ENCODE peak calls at places on chromosomes 13 and 19, in eight cellular contexts. One of them, this sample, is unnamed.

GRCh38 chr19:30419581-30420180 is 47.5 kb downstream of the ZNF536 start:
- DNase-seq in T-cell: no peak
- DNase-seq in Right ventricle myocardium superior: no peak
- DNase-seq in A172: no peak
- DNase-seq in IMR-90: no peak
- DNase-seq in breast epithelium: no peak
- DNase-seq in choroid plexus epithelial cell: no peak
- DNase-seq in stimulated activated CD4-positive, alpha-beta T cell treated with anti-CD3 and anti-CD28 coated beads, Interleukin-2, amount 100 ng/mL, for 4 hours: no peak
- DNase-seq in this sample: peak

GRCh38 chr13:45466359-45466758 is 1.6 kb downstream of the COG3 start:
- DNase-seq in T-cell: no peak
- DNase-seq in Right ventricle myocardium superior: no peak
- DNase-seq in A172: no peak
- DNase-seq in IMR-90: no peak
- DNase-seq in breast epithelium: no peak
- DNase-seq in choroid plexus epithelial cell: no peak
- DNase-seq in stimulated activated CD4-positive, alpha-beta T cell treated with anti-CD3 and anti-CD28 coated beads, Interleukin-2, amount 100 ng/mL, for 4 hours: no peak
- DNase-seq in this sample: no peak

GRCh38 chr19:15466851-15467733 is 2.7 kb upstream of the RASAL3 start:
- DNase-seq in T-cell: peak
- DNase-seq in Right ventricle myocardium superior: no peak
- DNase-seq in A172: peak
- DNase-seq in IMR-90: peak
- DNase-seq in breast epithelium: no peak
- DNase-seq in choroid plexus epithelial cell: peak
- DNase-seq in stimulated activated CD4-positive, alpha-beta T cell treated with anti-CD3 and anti-CD28 coated beads, Interleukin-2, amount 100 ng/mL, for 4 hours: peak
- DNase-seq in this sample: peak

GRCh38 chr13:110913322-110913721 is 1.5 kb downstream of the ANKRD10 start:
- DNase-seq in T-cell: no peak
- DNase-seq in Right ventricle myocardium superior: no peak
- DNase-seq in A172: peak
- DNase-seq in IMR-90: peak
- DNase-seq in breast epithelium: no peak
- DNase-seq in choroid plexus epithelial cell: peak
- DNase-seq in stimulated activated CD4-positive, alpha-beta T cell treated with anti-CD3 and anti-CD28 coated beads, Interleukin-2, amount 100 ng/mL, for 4 hours: no peak
- DNase-seq in this sample: peak

GRCh38 chr13:34162545-34162936 is 344.6 kb downstream of the RFC3 start:
- DNase-seq in T-cell: no peak
- DNase-seq in Right ventricle myocardium superior: no peak
- DNase-seq in A172: no peak
- DNase-seq in IMR-90: peak
- DNase-seq in breast epithelium: no peak
- DNase-seq in choroid plexus epithelial cell: peak
- DNase-seq in stimulated activated CD4-positive, alpha-beta T cell treated with anti-CD3 and anti-CD28 coated beads, Interleukin-2, amount 100 ng/mL, for 4 hours: no peak
- DNase-seq in this sample: peak

GRCh38 chr19:21680679-21681078 is 86.7 kb downstream of the ZNF100 start:
- DNase-seq in T-cell: no peak
- DNase-seq in Right ventricle myocardium superior: no peak
- DNase-seq in A172: no peak
- DNase-seq in IMR-90: no peak
- DNase-seq in breast epithelium: no peak
- DNase-seq in choroid plexus epithelial cell: no peak
- DNase-seq in stimulated activated CD4-positive, alpha-beta T cell treated with anti-CD3 and anti-CD28 coated beads, Interleukin-2, amount 100 ng/mL, for 4 hours: no peak
- DNase-seq in this sample: no peak

GRCh38 chr19:44752816-44753618 is 4.5 kb downstream of the BCL3 start:
- DNase-seq in T-cell: peak
- DNase-seq in Right ventricle myocardium superior: peak
- DNase-seq in A172: peak
- DNase-seq in IMR-90: peak
- DNase-seq in breast epithelium: peak
- DNase-seq in choroid plexus epithelial cell: peak
- DNase-seq in stimulated activated CD4-positive, alpha-beta T cell treated with anti-CD3 and anti-CD28 coated beads, Interleukin-2, amount 100 ng/mL, for 4 hours: peak
- DNase-seq in this sample: peak

GRCh38 chr19:12792048-12792852 is 964 bp downstream of the JUNB start:
- DNase-seq in T-cell: peak
- DNase-seq in Right ventricle myocardium superior: peak
- DNase-seq in A172: peak
- DNase-seq in IMR-90: peak
- DNase-seq in breast epithelium: peak
- DNase-seq in choroid plexus epithelial cell: peak
- DNase-seq in stimulated activated CD4-positive, alpha-beta T cell treated with anti-CD3 and anti-CD28 coated beads, Interleukin-2, amount 100 ng/mL, for 4 hours: peak
- DNase-seq in this sample: peak

GRCh38 chr13:39327080-39327479 is 275.9 kb downstream of the LHFPL6 start:
- DNase-seq in T-cell: no peak
- DNase-seq in Right ventricle myocardium superior: no peak
- DNase-seq in A172: no peak
- DNase-seq in IMR-90: no peak
- DNase-seq in breast epithelium: no peak
- DNase-seq in choroid plexus epithelial cell: no peak
- DNase-seq in stimulated activated CD4-positive, alpha-beta T cell treated with anti-CD3 and anti-CD28 coated beads, Interleukin-2, amount 100 ng/mL, for 4 hours: no peak
- DNase-seq in this sample: no peak

GRCh38 chr19:13190781-13191540 is 40.8 kb downstream of the IER2 start:
- DNase-seq in T-cell: no peak
- DNase-seq in Right ventricle myocardium superior: no peak
- DNase-seq in A172: no peak
- DNase-seq in IMR-90: no peak
- DNase-seq in breast epithelium: no peak
- DNase-seq in choroid plexus epithelial cell: no peak
- DNase-seq in stimulated activated CD4-positive, alpha-beta T cell treated with anti-CD3 and anti-CD28 coated beads, Interleukin-2, amount 100 ng/mL, for 4 hours: no peak
- DNase-seq in this sample: no peak

GRCh38 chr19:2756921-2757881 is 17.4 kb upstream of the SLC39A3 start:
- DNase-seq in T-cell: no peak
- DNase-seq in Right ventricle myocardium superior: no peak
- DNase-seq in A172: no peak
- DNase-seq in IMR-90: no peak
- DNase-seq in breast epithelium: no peak
- DNase-seq in choroid plexus epithelial cell: no peak
- DNase-seq in stimulated activated CD4-positive, alpha-beta T cell treated with anti-CD3 and anti-CD28 coated beads, Interleukin-2, amount 100 ng/mL, for 4 hours: no peak
- DNase-seq in this sample: no peak

GRCh38 chr13:40681341-40682051 is 15.1 kb upstream of the FOXO1 start:
- DNase-seq in T-cell: no peak
- DNase-seq in Right ventricle myocardium superior: no peak
- DNase-seq in A172: peak
- DNase-seq in IMR-90: no peak
- DNase-seq in breast epithelium: no peak
- DNase-seq in choroid plexus epithelial cell: peak
- DNase-seq in stimulated activated CD4-positive, alpha-beta T cell treated with anti-CD3 and anti-CD28 coated beads, Interleukin-2, amount 100 ng/mL, for 4 hours: no peak
- DNase-seq in this sample: no peak

GRCh38 chr13:111895896-111896821 is 170.8 kb upstream of the SOX1 start:
- DNase-seq in T-cell: no peak
- DNase-seq in Right ventricle myocardium superior: no peak
- DNase-seq in A172: no peak
- DNase-seq in IMR-90: no peak
- DNase-seq in breast epithelium: no peak
- DNase-seq in choroid plexus epithelial cell: no peak
- DNase-seq in stimulated activated CD4-positive, alpha-beta T cell treated with anti-CD3 and anti-CD28 coated beads, Interleukin-2, amount 100 ng/mL, for 4 hours: no peak
- DNase-seq in this sample: no peak

GRCh38 chr19:41871573-41872383 is 5.3 kb upstream of the CD79A start:
- DNase-seq in T-cell: peak
- DNase-seq in Right ventricle myocardium superior: peak
- DNase-seq in A172: no peak
- DNase-seq in IMR-90: no peak
- DNase-seq in breast epithelium: no peak
- DNase-seq in choroid plexus epithelial cell: no peak
- DNase-seq in stimulated activated CD4-positive, alpha-beta T cell treated with anti-CD3 and anti-CD28 coated beads, Interleukin-2, amount 100 ng/mL, for 4 hours: no peak
- DNase-seq in this sample: no peak

GRCh38 chr13:31172001-31172400 is 10.3 kb upstream of the HSPH1 start:
- DNase-seq in T-cell: no peak
- DNase-seq in Right ventricle myocardium superior: no peak
- DNase-seq in A172: peak
- DNase-seq in IMR-90: peak
- DNase-seq in breast epithelium: no peak
- DNase-seq in choroid plexus epithelial cell: peak
- DNase-seq in stimulated activated CD4-positive, alpha-beta T cell treated with anti-CD3 and anti-CD28 coated beads, Interleukin-2, amount 100 ng/mL, for 4 hours: no peak
- DNase-seq in this sample: peak

GRCh38 chr13:75685239-75685697 is 49.1 kb downstream of the LMO7 start:
- DNase-seq in T-cell: no peak
- DNase-seq in Right ventricle myocardium superior: no peak
- DNase-seq in A172: peak
- DNase-seq in IMR-90: peak
- DNase-seq in breast epithelium: peak
- DNase-seq in choroid plexus epithelial cell: peak
- DNase-seq in stimulated activated CD4-positive, alpha-beta T cell treated with anti-CD3 and anti-CD28 coated beads, Interleukin-2, amount 100 ng/mL, for 4 hours: no peak
- DNase-seq in this sample: peak

GRCh38 chr13:20814224-20814910 is 40.6 kb upstream of the EEF1AKMT1 start:
- DNase-seq in T-cell: no peak
- DNase-seq in Right ventricle myocardium superior: peak
- DNase-seq in A172: peak
- DNase-seq in IMR-90: peak
- DNase-seq in breast epithelium: peak
- DNase-seq in choroid plexus epithelial cell: peak
- DNase-seq in stimulated activated CD4-positive, alpha-beta T cell treated with anti-CD3 and anti-CD28 coated beads, Interleukin-2, amount 100 ng/mL, for 4 hours: no peak
- DNase-seq in this sample: peak

GRCh38 chr13:98697833-98698232 is 54.6 kb downstream of the SLC15A1 start:
- DNase-seq in T-cell: no peak
- DNase-seq in Right ventricle myocardium superior: no peak
- DNase-seq in A172: no peak
- DNase-seq in IMR-90: no peak
- DNase-seq in breast epithelium: no peak
- DNase-seq in choroid plexus epithelial cell: no peak
- DNase-seq in stimulated activated CD4-positive, alpha-beta T cell treated with anti-CD3 and anti-CD28 coated beads, Interleukin-2, amount 100 ng/mL, for 4 hours: no peak
- DNase-seq in this sample: no peak

GRCh38 chr19:53730391-53730790 is 93.7 kb downstream of the NLRP12 start:
- DNase-seq in T-cell: no peak
- DNase-seq in Right ventricle myocardium superior: no peak
- DNase-seq in A172: no peak
- DNase-seq in IMR-90: no peak
- DNase-seq in breast epithelium: no peak
- DNase-seq in choroid plexus epithelial cell: no peak
- DNase-seq in stimulated activated CD4-positive, alpha-beta T cell treated with anti-CD3 and anti-CD28 coated beads, Interleukin-2, amount 100 ng/mL, for 4 hours: no peak
- DNase-seq in this sample: no peak